ENCODE peak calls at places on chromosomes 11 and 22, in nine cellular contexts. One of them, this sample, is unnamed.

GRCh38 chr11:10021563-10021962 is 272.5 kb downstream of the SBF2 start:
- DNase-seq in A549: no peak
- DNase-seq in fibroblast of the aortic adventitia: no peak
- DNase-seq in heart right ventricle: no peak
- DNase-seq in HFFc6: no peak
- DNase-seq in stimulated activated CD4-positive, alpha-beta T cell treated with anti-CD3 and anti-CD28 coated beads, Interleukin-1b, Interleukin-23, amount 100 ng/mL, for 1 hour: no peak
- DNase-seq in activated gamma-delta T cell treated with anti-CD3 and anti-CD28 coated beads, Interleukin-2, amount 50 U/mL, for 16 hours: no peak
- DNase-seq in ascending aorta: no peak
- DNase-seq in skeletal muscle cell: no peak
- DNase-seq in this sample: no peak

GRCh38 chr22:32951081-32951806 is 106.9 kb downstream of the SYN3 start:
- DNase-seq in A549: no peak
- DNase-seq in skeletal muscle cell: no peak
- DNase-seq in HFFc6: no peak
- DNase-seq in fibroblast of the aortic adventitia: no peak
- DNase-seq in heart right ventricle: no peak
- DNase-seq in activated gamma-delta T cell treated with anti-CD3 and anti-CD28 coated beads, Interleukin-2, amount 50 U/mL, for 16 hours: no peak
- DNase-seq in ascending aorta: no peak
- DNase-seq in stimulated activated CD4-positive, alpha-beta T cell treated with anti-CD3 and anti-CD28 coated beads, Interleukin-1b, Interleukin-23, amount 100 ng/mL, for 1 hour: no peak
- DNase-seq in this sample: no peak

GRCh38 chr22:28992565-28993326 is 68.9 kb downstream of the C22orf31 start:
- DNase-seq in activated gamma-delta T cell treated with anti-CD3 and anti-CD28 coated beads, Interleukin-2, amount 50 U/mL, for 16 hours: no peak
- DNase-seq in heart right ventricle: no peak
- DNase-seq in HFFc6: no peak
- DNase-seq in stimulated activated CD4-positive, alpha-beta T cell treated with anti-CD3 and anti-CD28 coated beads, Interleukin-1b, Interleukin-23, amount 100 ng/mL, for 1 hour: no peak
- DNase-seq in fibroblast of the aortic adventitia: no peak
- DNase-seq in A549: no peak
- DNase-seq in ascending aorta: no peak
- DNase-seq in skeletal muscle cell: no peak
- DNase-seq in this sample: no peak

GRCh38 chr22:48574776-48575566 is 1252.7 kb downstream of the BRD1 start:
- DNase-seq in HFFc6: no peak
- DNase-seq in skeletal muscle cell: no peak
- DNase-seq in heart right ventricle: no peak
- DNase-seq in fibroblast of the aortic adventitia: no peak
- DNase-seq in A549: peak
- DNase-seq in stimulated activated CD4-positive, alpha-beta T cell treated with anti-CD3 and anti-CD28 coated beads, Interleukin-1b, Interleukin-23, amount 100 ng/mL, for 1 hour: no peak
- DNase-seq in activated gamma-delta T cell treated with anti-CD3 and anti-CD28 coated beads, Interleukin-2, amount 50 U/mL, for 16 hours: no peak
- DNase-seq in ascending aorta: no peak
- DNase-seq in this sample: peak

GRCh38 chr11:62055970-62056369 is 67.8 kb upstream of the INCENP start:
- DNase-seq in ascending aorta: no peak
- DNase-seq in skeletal muscle cell: no peak
- DNase-seq in HFFc6: no peak
- DNase-seq in activated gamma-delta T cell treated with anti-CD3 and anti-CD28 coated beads, Interleukin-2, amount 50 U/mL, for 16 hours: no peak
- DNase-seq in stimulated activated CD4-positive, alpha-beta T cell treated with anti-CD3 and anti-CD28 coated beads, Interleukin-1b, Interleukin-23, amount 100 ng/mL, for 1 hour: no peak
- DNase-seq in A549: no peak
- DNase-seq in heart right ventricle: no peak
- DNase-seq in fibroblast of the aortic adventitia: no peak
- DNase-seq in this sample: no peak

GRCh38 chr22:45280583-45280972 is 4.2 kb upstream of the UPK3A start:
- DNase-seq in HFFc6: no peak
- DNase-seq in ascending aorta: no peak
- DNase-seq in A549: no peak
- DNase-seq in fibroblast of the aortic adventitia: no peak
- DNase-seq in heart right ventricle: no peak
- DNase-seq in activated gamma-delta T cell treated with anti-CD3 and anti-CD28 coated beads, Interleukin-2, amount 50 U/mL, for 16 hours: no peak
- DNase-seq in stimulated activated CD4-positive, alpha-beta T cell treated with anti-CD3 and anti-CD28 coated beads, Interleukin-1b, Interleukin-23, amount 100 ng/mL, for 1 hour: no peak
- DNase-seq in skeletal muscle cell: no peak
- DNase-seq in this sample: no peak

GRCh38 chr22:26481694-26482093 is 1.9 kb downstream of the HPS4 start:
- DNase-seq in heart right ventricle: no peak
- DNase-seq in A549: no peak
- DNase-seq in skeletal muscle cell: no peak
- DNase-seq in stimulated activated CD4-positive, alpha-beta T cell treated with anti-CD3 and anti-CD28 coated beads, Interleukin-1b, Interleukin-23, amount 100 ng/mL, for 1 hour: no peak
- DNase-seq in fibroblast of the aortic adventitia: no peak
- DNase-seq in HFFc6: no peak
- DNase-seq in ascending aorta: no peak
- DNase-seq in activated gamma-delta T cell treated with anti-CD3 and anti-CD28 coated beads, Interleukin-2, amount 50 U/mL, for 16 hours: no peak
- DNase-seq in this sample: no peak

GRCh38 chr22:29308148-29308790 is 1.8 kb downstream of the GAS2L1 start:
- DNase-seq in HFFc6: no peak
- DNase-seq in A549: no peak
- DNase-seq in fibroblast of the aortic adventitia: no peak
- DNase-seq in heart right ventricle: no peak
- DNase-seq in ascending aorta: no peak
- DNase-seq in skeletal muscle cell: no peak
- DNase-seq in activated gamma-delta T cell treated with anti-CD3 and anti-CD28 coated beads, Interleukin-2, amount 50 U/mL, for 16 hours: no peak
- DNase-seq in stimulated activated CD4-positive, alpha-beta T cell treated with anti-CD3 and anti-CD28 coated beads, Interleukin-1b, Interleukin-23, amount 100 ng/mL, for 1 hour: no peak
- DNase-seq in this sample: no peak

GRCh38 chr11:35487532-35488078 is 37.8 kb downstream of the PAMR1 start:
- DNase-seq in skeletal muscle cell: no peak
- DNase-seq in ascending aorta: no peak
- DNase-seq in stimulated activated CD4-positive, alpha-beta T cell treated with anti-CD3 and anti-CD28 coated beads, Interleukin-1b, Interleukin-23, amount 100 ng/mL, for 1 hour: no peak
- DNase-seq in fibroblast of the aortic adventitia: peak
- DNase-seq in activated gamma-delta T cell treated with anti-CD3 and anti-CD28 coated beads, Interleukin-2, amount 50 U/mL, for 16 hours: no peak
- DNase-seq in heart right ventricle: peak
- DNase-seq in A549: no peak
- DNase-seq in HFFc6: peak
- DNase-seq in this sample: no peak

GRCh38 chr22:20147286-20147988 is 3.4 kb downstream of the CCDC188 start:
- DNase-seq in skeletal muscle cell: no peak
- DNase-seq in HFFc6: no peak
- DNase-seq in fibroblast of the aortic adventitia: no peak
- DNase-seq in heart right ventricle: no peak
- DNase-seq in ascending aorta: no peak
- DNase-seq in activated gamma-delta T cell treated with anti-CD3 and anti-CD28 coated beads, Interleukin-2, amount 50 U/mL, for 16 hours: no peak
- DNase-seq in stimulated activated CD4-positive, alpha-beta T cell treated with anti-CD3 and anti-CD28 coated beads, Interleukin-1b, Interleukin-23, amount 100 ng/mL, for 1 hour: no peak
- DNase-seq in A549: no peak
- DNase-seq in this sample: no peak

GRCh38 chr22:27247691-27248434 is 553.7 kb downstream of the MN1 start:
- DNase-seq in heart right ventricle: peak
- DNase-seq in A549: no peak
- DNase-seq in ascending aorta: peak
- DNase-seq in fibroblast of the aortic adventitia: peak
- DNase-seq in skeletal muscle cell: no peak
- DNase-seq in HFFc6: no peak
- DNase-seq in activated gamma-delta T cell treated with anti-CD3 and anti-CD28 coated beads, Interleukin-2, amount 50 U/mL, for 16 hours: no peak
- DNase-seq in stimulated activated CD4-positive, alpha-beta T cell treated with anti-CD3 and anti-CD28 coated beads, Interleukin-1b, Interleukin-23, amount 100 ng/mL, for 1 hour: no peak
- DNase-seq in this sample: peak

GRCh38 chr11:47724041-47724729 is 9.0 kb upstream of the AGBL2 start:
- DNase-seq in HFFc6: no peak
- DNase-seq in activated gamma-delta T cell treated with anti-CD3 and anti-CD28 coated beads, Interleukin-2, amount 50 U/mL, for 16 hours: no peak
- DNase-seq in fibroblast of the aortic adventitia: peak
- DNase-seq in ascending aorta: peak
- DNase-seq in skeletal muscle cell: peak
- DNase-seq in stimulated activated CD4-positive, alpha-beta T cell treated with anti-CD3 and anti-CD28 coated beads, Interleukin-1b, Interleukin-23, amount 100 ng/mL, for 1 hour: no peak
- DNase-seq in heart right ventricle: no peak
- DNase-seq in A549: no peak
- DNase-seq in this sample: no peak

GRCh38 chr11:129637473-129637872 is 178.2 kb upstream of the TMEM45B start:
- DNase-seq in HFFc6: peak
- DNase-seq in heart right ventricle: no peak
- DNase-seq in fibroblast of the aortic adventitia: no peak
- DNase-seq in stimulated activated CD4-positive, alpha-beta T cell treated with anti-CD3 and anti-CD28 coated beads, Interleukin-1b, Interleukin-23, amount 100 ng/mL, for 1 hour: no peak
- DNase-seq in ascending aorta: no peak
- DNase-seq in skeletal muscle cell: no peak
- DNase-seq in A549: no peak
- DNase-seq in activated gamma-delta T cell treated with anti-CD3 and anti-CD28 coated beads, Interleukin-2, amount 50 U/mL, for 16 hours: no peak
- DNase-seq in this sample: no peak

GRCh38 chr22:31093956-31094622 is 13.0 kb downstream of the SMTN start:
- DNase-seq in HFFc6: no peak
- DNase-seq in ascending aorta: no peak
- DNase-seq in activated gamma-delta T cell treated with anti-CD3 and anti-CD28 coated beads, Interleukin-2, amount 50 U/mL, for 16 hours: no peak
- DNase-seq in stimulated activated CD4-positive, alpha-beta T cell treated with anti-CD3 and anti-CD28 coated beads, Interleukin-1b, Interleukin-23, amount 100 ng/mL, for 1 hour: no peak
- DNase-seq in heart right ventricle: peak
- DNase-seq in skeletal muscle cell: no peak
- DNase-seq in fibroblast of the aortic adventitia: no peak
- DNase-seq in A549: no peak
- DNase-seq in this sample: peak

GRCh38 chr11:23236846-23237550 is 376.7 kb upstream of the CCDC179 start:
- DNase-seq in skeletal muscle cell: peak
- DNase-seq in activated gamma-delta T cell treated with anti-CD3 and anti-CD28 coated beads, Interleukin-2, amount 50 U/mL, for 16 hours: no peak
- DNase-seq in stimulated activated CD4-positive, alpha-beta T cell treated with anti-CD3 and anti-CD28 coated beads, Interleukin-1b, Interleukin-23, amount 100 ng/mL, for 1 hour: no peak
- DNase-seq in heart right ventricle: no peak
- DNase-seq in HFFc6: peak
- DNase-seq in A549: no peak
- DNase-seq in ascending aorta: no peak
- DNase-seq in fibroblast of the aortic adventitia: peak
- DNase-seq in this sample: no peak

GRCh38 chr22:36323182-36323854 is 64.4 kb downstream of the MYH9 start:
- DNase-seq in HFFc6: no peak
- DNase-seq in heart right ventricle: peak
- DNase-seq in skeletal muscle cell: no peak
- DNase-seq in stimulated activated CD4-positive, alpha-beta T cell treated with anti-CD3 and anti-CD28 coated beads, Interleukin-1b, Interleukin-23, amount 100 ng/mL, for 1 hour: no peak
- DNase-seq in fibroblast of the aortic adventitia: peak
- DNase-seq in ascending aorta: peak
- DNase-seq in activated gamma-delta T cell treated with anti-CD3 and anti-CD28 coated beads, Interleukin-2, amount 50 U/mL, for 16 hours: no peak
- DNase-seq in A549: no peak
- DNase-seq in this sample: peak

GRCh38 chr11:64870176-64870892 is 8.1 kb downstream of the EHD1 start:
- DNase-seq in A549: no peak
- DNase-seq in activated gamma-delta T cell treated with anti-CD3 and anti-CD28 coated beads, Interleukin-2, amount 50 U/mL, for 16 hours: no peak
- DNase-seq in fibroblast of the aortic adventitia: peak
- DNase-seq in HFFc6: peak
- DNase-seq in skeletal muscle cell: no peak
- DNase-seq in heart right ventricle: no peak
- DNase-seq in ascending aorta: peak
- DNase-seq in stimulated activated CD4-positive, alpha-beta T cell treated with anti-CD3 and anti-CD28 coated beads, Interleukin-1b, Interleukin-23, amount 100 ng/mL, for 1 hour: no peak
- DNase-seq in this sample: peak

GRCh38 chr11:32575070-32575469 is 8.6 kb upstream of the EIF3M start:
- DNase-seq in ascending aorta: no peak
- DNase-seq in HFFc6: no peak
- DNase-seq in A549: no peak
- DNase-seq in stimulated activated CD4-positive, alpha-beta T cell treated with anti-CD3 and anti-CD28 coated beads, Interleukin-1b, Interleukin-23, amount 100 ng/mL, for 1 hour: no peak
- DNase-seq in activated gamma-delta T cell treated with anti-CD3 and anti-CD28 coated beads, Interleukin-2, amount 50 U/mL, for 16 hours: no peak
- DNase-seq in heart right ventricle: no peak
- DNase-seq in fibroblast of the aortic adventitia: no peak
- DNase-seq in skeletal muscle cell: no peak
- DNase-seq in this sample: no peak

GRCh38 chr11:68384530-68385081 is 72.2 kb downstream of the LRP5 start:
- DNase-seq in heart right ventricle: no peak
- DNase-seq in ascending aorta: no peak
- DNase-seq in A549: no peak
- DNase-seq in HFFc6: no peak
- DNase-seq in activated gamma-delta T cell treated with anti-CD3 and anti-CD28 coated beads, Interleukin-2, amount 50 U/mL, for 16 hours: no peak
- DNase-seq in skeletal muscle cell: no peak
- DNase-seq in fibroblast of the aortic adventitia: no peak
- DNase-seq in stimulated activated CD4-positive, alpha-beta T cell treated with anti-CD3 and anti-CD28 coated beads, Interleukin-1b, Interleukin-23, amount 100 ng/mL, for 1 hour: no peak
- DNase-seq in this sample: no peak

GRCh38 chr11:43825217-43825816 is 55.3 kb upstream of the ALKBH3 start:
- DNase-seq in HFFc6: peak
- DNase-seq in activated gamma-delta T cell treated with anti-CD3 and anti-CD28 coated beads, Interleukin-2, amount 50 U/mL, for 16 hours: no peak
- DNase-seq in A549: peak
- DNase-seq in skeletal muscle cell: no peak
- DNase-seq in stimulated activated CD4-positive, alpha-beta T cell treated with anti-CD3 and anti-CD28 coated beads, Interleukin-1b, Interleukin-23, amount 100 ng/mL, for 1 hour: no peak
- DNase-seq in ascending aorta: no peak
- DNase-seq in fibroblast of the aortic adventitia: peak
- DNase-seq in heart right ventricle: no peak
- DNase-seq in this sample: no peak

GRCh38 chr11:66491315-66491935 is 11.2 kb downstream of the DPP3 start:
- DNase-seq in activated gamma-delta T cell treated with anti-CD3 and anti-CD28 coated beads, Interleukin-2, amount 50 U/mL, for 16 hours: no peak
- DNase-seq in ascending aorta: no peak
- DNase-seq in A549: no peak
- DNase-seq in stimulated activated CD4-positive, alpha-beta T cell treated with anti-CD3 and anti-CD28 coated beads, Interleukin-1b, Interleukin-23, amount 100 ng/mL, for 1 hour: no peak
- DNase-seq in HFFc6: no peak
- DNase-seq in heart right ventricle: no peak
- DNase-seq in skeletal muscle cell: no peak
- DNase-seq in fibroblast of the aortic adventitia: no peak
- DNase-seq in this sample: no peak

GRCh38 chr22:25137577-25138525 is 61.8 kb upstream of the CRYBB3 start:
- DNase-seq in stimulated activated CD4-positive, alpha-beta T cell treated with anti-CD3 and anti-CD28 coated beads, Interleukin-1b, Interleukin-23, amount 100 ng/mL, for 1 hour: no peak
- DNase-seq in ascending aorta: no peak
- DNase-seq in fibroblast of the aortic adventitia: no peak
- DNase-seq in A549: no peak
- DNase-seq in activated gamma-delta T cell treated with anti-CD3 and anti-CD28 coated beads, Interleukin-2, amount 50 U/mL, for 16 hours: no peak
- DNase-seq in HFFc6: no peak
- DNase-seq in skeletal muscle cell: no peak
- DNase-seq in heart right ventricle: no peak
- DNase-seq in this sample: no peak

GRCh38 chr11:128734439-128735224 is 40.8 kb downstream of the FLI1 start:
- DNase-seq in skeletal muscle cell: no peak
- DNase-seq in ascending aorta: no peak
- DNase-seq in HFFc6: no peak
- DNase-seq in A549: no peak
- DNase-seq in fibroblast of the aortic adventitia: no peak
- DNase-seq in heart right ventricle: no peak
- DNase-seq in stimulated activated CD4-positive, alpha-beta T cell treated with anti-CD3 and anti-CD28 coated beads, Interleukin-1b, Interleukin-23, amount 100 ng/mL, for 1 hour: no peak
- DNase-seq in activated gamma-delta T cell treated with anti-CD3 and anti-CD28 coated beads, Interleukin-2, amount 50 U/mL, for 16 hours: no peak
- DNase-seq in this sample: no peak

GRCh38 chr11:109864161-109864661 is 229.0 kb upstream of the ZC3H12C start:
- DNase-seq in heart right ventricle: no peak
- DNase-seq in HFFc6: no peak
- DNase-seq in skeletal muscle cell: no peak
- DNase-seq in ascending aorta: no peak
- DNase-seq in stimulated activated CD4-positive, alpha-beta T cell treated with anti-CD3 and anti-CD28 coated beads, Interleukin-1b, Interleukin-23, amount 100 ng/mL, for 1 hour: no peak
- DNase-seq in A549: no peak
- DNase-seq in activated gamma-delta T cell treated with anti-CD3 and anti-CD28 coated beads, Interleukin-2, amount 50 U/mL, for 16 hours: no peak
- DNase-seq in fibroblast of the aortic adventitia: no peak
- DNase-seq in this sample: no peak

GRCh38 chr11:97739892-97740782 is 1280.6 kb upstream of the CNTN5 start:
- DNase-seq in activated gamma-delta T cell treated with anti-CD3 and anti-CD28 coated beads, Interleukin-2, amount 50 U/mL, for 16 hours: no peak
- DNase-seq in ascending aorta: no peak
- DNase-seq in stimulated activated CD4-positive, alpha-beta T cell treated with anti-CD3 and anti-CD28 coated beads, Interleukin-1b, Interleukin-23, amount 100 ng/mL, for 1 hour: no peak
- DNase-seq in HFFc6: peak
- DNase-seq in heart right ventricle: no peak
- DNase-seq in A549: no peak
- DNase-seq in fibroblast of the aortic adventitia: peak
- DNase-seq in skeletal muscle cell: peak
- DNase-seq in this sample: no peak

GRCh38 chr11:14972581-14973490 is 685 bp upstream of the CALCA start:
- DNase-seq in activated gamma-delta T cell treated with anti-CD3 and anti-CD28 coated beads, Interleukin-2, amount 50 U/mL, for 16 hours: no peak
- DNase-seq in A549: no peak
- DNase-seq in fibroblast of the aortic adventitia: no peak
- DNase-seq in skeletal muscle cell: no peak
- DNase-seq in ascending aorta: no peak
- DNase-seq in HFFc6: no peak
- DNase-seq in heart right ventricle: no peak
- DNase-seq in stimulated activated CD4-positive, alpha-beta T cell treated with anti-CD3 and anti-CD28 coated beads, Interleukin-1b, Interleukin-23, amount 100 ng/mL, for 1 hour: no peak
- DNase-seq in this sample: no peak

GRCh38 chr11:76443254-76443935 is 1.4 kb upstream of the EMSY start:
- DNase-seq in HFFc6: no peak
- DNase-seq in heart right ventricle: no peak
- DNase-seq in activated gamma-delta T cell treated with anti-CD3 and anti-CD28 coated beads, Interleukin-2, amount 50 U/mL, for 16 hours: no peak
- DNase-seq in skeletal muscle cell: no peak
- DNase-seq in A549: no peak
- DNase-seq in stimulated activated CD4-positive, alpha-beta T cell treated with anti-CD3 and anti-CD28 coated beads, Interleukin-1b, Interleukin-23, amount 100 ng/mL, for 1 hour: no peak
- DNase-seq in fibroblast of the aortic adventitia: no peak
- DNase-seq in ascending aorta: no peak
- DNase-seq in this sample: no peak

GRCh38 chr11:11171854-11172253 is 181.2 kb downstream of the CSNK2A3 start:
- DNase-seq in fibroblast of the aortic adventitia: no peak
- DNase-seq in heart right ventricle: no peak
- DNase-seq in A549: no peak
- DNase-seq in HFFc6: no peak
- DNase-seq in stimulated activated CD4-positive, alpha-beta T cell treated with anti-CD3 and anti-CD28 coated beads, Interleukin-1b, Interleukin-23, amount 100 ng/mL, for 1 hour: no peak
- DNase-seq in ascending aorta: no peak
- DNase-seq in activated gamma-delta T cell treated with anti-CD3 and anti-CD28 coated beads, Interleukin-2, amount 50 U/mL, for 16 hours: peak
- DNase-seq in skeletal muscle cell: peak
- DNase-seq in this sample: no peak

GRCh38 chr11:34208266-34209135 is 103.1 kb downstream of the NAT10 start:
- DNase-seq in A549: peak
- DNase-seq in HFFc6: peak
- DNase-seq in heart right ventricle: no peak
- DNase-seq in ascending aorta: no peak
- DNase-seq in skeletal muscle cell: no peak
- DNase-seq in activated gamma-delta T cell treated with anti-CD3 and anti-CD28 coated beads, Interleukin-2, amount 50 U/mL, for 16 hours: no peak
- DNase-seq in stimulated activated CD4-positive, alpha-beta T cell treated with anti-CD3 and anti-CD28 coated beads, Interleukin-1b, Interleukin-23, amount 100 ng/mL, for 1 hour: no peak
- DNase-seq in fibroblast of the aortic adventitia: peak
- DNase-seq in this sample: no peak

GRCh38 chr22:49230194-49230577 is 597.5 kb downstream of the BRD1 start:
- DNase-seq in HFFc6: no peak
- DNase-seq in A549: no peak
- DNase-seq in ascending aorta: peak
- DNase-seq in activated gamma-delta T cell treated with anti-CD3 and anti-CD28 coated beads, Interleukin-2, amount 50 U/mL, for 16 hours: no peak
- DNase-seq in skeletal muscle cell: no peak
- DNase-seq in heart right ventricle: no peak
- DNase-seq in fibroblast of the aortic adventitia: no peak
- DNase-seq in stimulated activated CD4-positive, alpha-beta T cell treated with anti-CD3 and anti-CD28 coated beads, Interleukin-1b, Interleukin-23, amount 100 ng/mL, for 1 hour: no peak
- DNase-seq in this sample: no peak

GRCh38 chr11:66069715-66070603 is at the start of gene PACS1:
- DNase-seq in fibroblast of the aortic adventitia: peak
- DNase-seq in skeletal muscle cell: peak
- DNase-seq in HFFc6: peak
- DNase-seq in heart right ventricle: peak
- DNase-seq in stimulated activated CD4-positive, alpha-beta T cell treated with anti-CD3 and anti-CD28 coated beads, Interleukin-1b, Interleukin-23, amount 100 ng/mL, for 1 hour: peak
- DNase-seq in activated gamma-delta T cell treated with anti-CD3 and anti-CD28 coated beads, Interleukin-2, amount 50 U/mL, for 16 hours: peak
- DNase-seq in A549: peak
- DNase-seq in ascending aorta: peak
- DNase-seq in this sample: peak